ENCODE peak calls at places on chromosomes 1 and 21, in four cellular contexts. Y is GM12878, J is endothelial cell of umbilical vein, G is prostate gland. U is an unnamed sample.

GRCh38 chr21:29449306-29449940 is 150.7 kb downstream of the BACH1 start:
- DNase-seq in J (no peak), Y (no peak), G (no peak), U (no peak)

GRCh38 chr1:96962807-96963206 is 241.2 kb downstream of the PTBP2 start:
- DNase-seq in J (no peak), G (peak), Y (no peak), U (no peak)

GRCh38 chr1:182974792-182975191 is 21.8 kb upstream of the SHCBP1L start:
- DNase-seq in J (no peak), G (no peak), Y (no peak), U (no peak)

GRCh38 chr1:218425647-218426342 is 80.7 kb downstream of the TGFB2 start:
- DNase-seq in Y (no peak), G (no peak), J (no peak), U (no peak)

GRCh38 chr21:35814858-35815619 is 245.3 kb downstream of the SETD4 start:
- DNase-seq in Y (no peak), G (no peak), J (no peak), U (no peak)

GRCh38 chr1:173459885-173460284 is 17.2 kb upstream of the PRDX6 start:
- DNase-seq in J (no peak), G (no peak), Y (no peak), U (no peak)

GRCh38 chr1:225813250-225813964 is 3.5 kb downstream of the EPHX1 start:
- DNase-seq in G (no peak), J (peak), Y (no peak), U (peak)

GRCh38 chr1:197664391-197664790 is 110.9 kb downstream of the DENND1B start:
- DNase-seq in Y (no peak), J (peak), G (no peak), U (no peak)

GRCh38 chr1:168127493-168127892 is 9.2 kb downstream of the GPR161 start:
- DNase-seq in G (no peak), Y (no peak), J (no peak), U (no peak)

GRCh38 chr1:230827081-230827681 is 41.1 kb downstream of the C1orf198 start:
- DNase-seq in J (no peak), G (no peak), Y (no peak), U (no peak)

GRCh38 chr1:45328680-45329079 is 2.0 kb downstream of the HPDL start:
- DNase-seq in J (no peak), G (no peak), Y (no peak), U (no peak)

GRCh38 chr1:24558455-24558854 is 2.6 kb downstream of the NCMAP start:
- DNase-seq in J (no peak), Y (no peak), G (no peak), U (no peak)

GRCh38 chr1:33342041-33342723 is 21.3 kb upstream of the A3GALT2 start:
- DNase-seq in G (peak), Y (peak), J (peak), U (no peak)

GRCh38 chr1:155293086-155293749 is 8.0 kb downstream of the PKLR start:
- DNase-seq in Y (no peak), J (no peak), G (no peak), U (no peak)

GRCh38 chr21:33578214-33578613 is 10.3 kb downstream of the DONSON start:
- DNase-seq in J (no peak), Y (no peak), G (no peak), U (no peak)

GRCh38 chr1:94122201-94122970 is 1.4 kb upstream of the ABCA4 start:
- DNase-seq in G (no peak), Y (no peak), J (peak), U (no peak)

GRCh38 chr1:88175631-88176226 is 508.3 kb upstream of the PKN2 start:
- DNase-seq in G (peak), Y (no peak), J (no peak), U (no peak)

GRCh38 chr1:222665964-222666363 is 46.3 kb downstream of the AIDA start:
- DNase-seq in J (no peak), Y (no peak), G (no peak), U (no peak)

GRCh38 chr21:45014747-45015468 is 59.5 kb upstream of the ADARB1 start:
- DNase-seq in G (no peak), J (no peak), Y (no peak), U (no peak)

GRCh38 chr21:33299181-33299752 is 25.5 kb upstream of the IFNAR1 start:
- DNase-seq in J (no peak), G (no peak), Y (peak), U (no peak)

GRCh38 chr1:155931332-155932038 is 2.7 kb downstream of the KHDC4 start:
- DNase-seq in G (no peak), J (no peak), Y (no peak), U (no peak)

GRCh38 chr1:43687301-43688108 is 19.8 kb upstream of the ST3GAL3 start:
- DNase-seq in Y (no peak), G (no peak), J (no peak), U (no peak)

GRCh38 chr1:241479294-241479693 is 40.3 kb downstream of the FH start:
- DNase-seq in G (no peak), Y (no peak), J (no peak), U (no peak)

GRCh38 chr1:5269901-5270300 is 615.5 kb downstream of the AJAP1 start:
- DNase-seq in Y (no peak), J (no peak), G (no peak), U (no peak)

GRCh38 chr21:39353295-39353694 is 4.4 kb upstream of the HMGN1 start:
- DNase-seq in G (no peak), Y (no peak), J (no peak), U (no peak)

GRCh38 chr1:2786329-2787162 is 14.9 kb downstream of the TTC34 start:
- DNase-seq in J (peak), G (no peak), Y (no peak), U (no peak)

GRCh38 chr1:194047921-194048320 is 861.5 kb upstream of the B3GALT2 start:
- DNase-seq in G (no peak), J (no peak), Y (no peak), U (no peak)

GRCh38 chr1:171787686-171788480 is 6.4 kb downstream of the METTL13 start:
- DNase-seq in J (no peak), G (no peak), Y (no peak), U (peak)

GRCh38 chr1:42340898-42341297 is 5.9 kb upstream of the FOXJ3 start:
- DNase-seq in Y (no peak), G (no peak), J (no peak), U (no peak)

DNA sequence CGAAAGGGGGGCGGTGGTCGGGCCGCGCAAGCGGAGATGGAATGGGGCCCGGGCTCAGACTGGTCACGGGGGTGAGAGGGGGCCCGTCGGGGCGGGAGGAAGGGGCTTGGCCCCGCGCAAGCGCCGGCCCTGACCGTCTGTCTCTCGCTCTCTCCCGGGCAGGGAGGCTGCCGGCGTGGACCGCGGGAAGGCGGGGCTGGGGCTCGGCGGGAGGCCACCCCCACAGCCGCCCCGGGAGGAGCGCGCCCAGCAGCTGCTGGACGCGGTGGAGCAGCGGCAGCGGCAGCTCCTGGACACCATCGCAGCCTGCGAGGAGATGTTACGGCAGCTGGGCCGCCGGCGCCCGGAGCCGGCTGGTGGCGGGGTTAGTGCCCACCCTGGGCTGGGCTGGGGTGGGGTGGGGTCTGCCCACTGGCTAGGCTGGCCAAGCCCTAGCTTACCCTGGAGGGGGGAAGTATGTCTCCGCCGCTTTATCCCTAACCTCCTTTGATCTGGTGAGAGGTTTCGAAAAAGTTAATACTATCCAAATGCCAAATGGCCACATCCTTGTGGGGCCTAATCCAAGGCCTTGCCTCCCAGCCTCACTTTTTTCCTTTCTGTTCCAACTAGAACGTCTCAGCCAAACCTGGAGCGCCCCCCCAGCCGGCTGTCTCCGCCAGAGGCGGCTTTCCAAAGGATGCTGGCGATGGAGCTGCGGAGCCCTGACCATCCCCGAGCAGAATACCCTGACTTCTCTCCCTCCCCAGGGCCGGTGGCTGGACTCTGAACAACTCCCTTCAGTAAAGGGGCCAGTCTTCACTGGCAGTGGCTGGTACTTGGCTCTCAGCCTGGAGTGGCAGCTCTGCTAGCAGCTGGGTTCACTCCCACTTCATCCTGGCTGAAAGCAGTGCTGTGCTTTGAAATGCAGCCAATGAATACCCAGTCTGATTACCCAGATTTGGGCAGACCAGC is 636 bp upstream of the YRDC start:
- DNase-seq in Y (no peak), G (peak), J (peak), U (no peak)
- TF ChIP-seq POLR2AphosphoS5 in Y (no peak), G (no peak), J (no peak), U (no peak)

GRCh38 chr1:31714442-31715096 is 10.8 kb upstream of the COL16A1 start:
- DNase-seq in G (peak), Y (no peak), J (peak), U (no peak)
- TF ChIP-seq POLR2AphosphoS5 in G (no peak), Y (no peak), J (no peak), U (peak)

GRCh38 chr1:57407941-57408340 is 15.9 kb downstream of the DAB1 start:
- DNase-seq in J (no peak), Y (no peak), G (no peak), U (no peak)
- TF ChIP-seq POLR2AphosphoS5 in J (no peak), Y (no peak), G (no peak), U (no peak)

GRCh38 chr1:21762022-21762404 is 20.9 kb downstream of the USP48 start:
- DNase-seq in Y (peak), G (no peak), J (no peak), U (no peak)
- TF ChIP-seq POLR2AphosphoS5 in Y (peak), G (no peak), J (no peak), U (no peak)

U was measured in vagina.